ENCODE peak calls at places on chromosomes 13 and 19, in four cellular contexts. P is AG10803, A is right atrium auricular region, B is progenitor cell of endocrine pancreas. R is an unnamed sample.

GRCh38 chr13:110398564-110399507 is 91.8 kb downstream of the COL4A2 start:
- DNase-seq in A (no peak), B (no peak), P (peak; percentile 81), R (no peak)

GRCh38 chr19:33914599-33914998 is 117.9 kb downstream of the KCTD15 start:
- DNase-seq in A (no peak), B (no peak), P (no peak), R (no peak)

GRCh38 chr19:1125601-1126533 is 22.1 kb downstream of the GPX4 start:
- DNase-seq in A (no peak), P (no peak), B (no peak), R (no peak)

GRCh38 chr19:3810708-3811355 is 24.7 kb upstream of the MATK start:
- DNase-seq in A (no peak), B (no peak), P (no peak), R (no peak)

GRCh38 chr13:109691689-109692088 is 94.7 kb downstream of the IRS2 start:
- DNase-seq in A (no peak), B (no peak), P (no peak), R (no peak)

GRCh38 chr19:38284422-38284821 is 19.6 kb upstream of the C19orf33 start:
- DNase-seq in A (no peak), P (no peak), B (no peak), R (no peak)

GRCh38 chr19:13152854-13153626 is 2.8 kb downstream of the IER2 start:
- DNase-seq in P (peak; percentile 92), A (peak; percentile 98), B (peak; percentile 96), R (peak; percentile 96)

GRCh38 chr13:58080806-58081205 is 449.3 kb downstream of the PCDH17 start:
- DNase-seq in A (no peak), B (no peak), P (no peak), R (no peak)

GRCh38 chr19:14002571-14003278 is 3.4 kb downstream of the RFX1 start:
- DNase-seq in A (no peak), P (no peak), B (no peak), R (no peak)

GRCh38 chr19:50496189-50497029 is 14.6 kb downstream of the JOSD2 start:
- DNase-seq in A (no peak), B (no peak), P (no peak), R (peak; percentile 42)

GRCh38 chr13:113551081-113552000 is 33.2 kb upstream of the TFDP1 start:
- DNase-seq in A (peak; percentile 38), B (no peak), P (no peak), R (no peak)

GRCh38 chr19:35031072-35031881 is 1.0 kb downstream of the SCN1B start:
- DNase-seq in B (no peak), A (no peak), P (peak; percentile 9), R (peak; percentile 74)

GRCh38 chr13:76980075-76980718 is 11.7 kb upstream of the CLN5 start:
- DNase-seq in A (peak; percentile 71), B (peak; percentile 87), P (peak; percentile 32), R (peak; percentile 96)

GRCh38 chr19:48899781-48900476 is at the start of gene NUCB1:
- DNase-seq in B (peak; percentile 98), P (peak; percentile 98), A (peak; percentile 99), R (peak; percentile 100)
- TF ChIP-seq CTCF in B (no peak), P (peak; percentile 38), A (no peak), R (no peak)

GRCh38 chr13:80957019-80957650 is 616.2 kb upstream of the SPRY2 start:
- DNase-seq in P (no peak), B (no peak), A (no peak), R (no peak)

GRCh38 chr13:80965097-80965496 is 624.2 kb upstream of the SPRY2 start:
- DNase-seq in P (no peak), A (no peak), B (no peak), R (no peak)

GRCh38 chr13:80962173-80962572 is 621.2 kb upstream of the SPRY2 start:
- DNase-seq in B (no peak), A (no peak), P (no peak), R (no peak)

GRCh38 chr13:80962855-80963254 is 621.9 kb upstream of the SPRY2 start:
- DNase-seq in P (no peak), B (no peak), A (no peak), R (no peak)
- TF ChIP-seq CTCF in P (no peak), B (no peak), A (no peak), R (no peak)

GRCh38 chr19:30695171-30695875 is 323.1 kb downstream of the ZNF536 start:
- DNase-seq in A (no peak), P (no peak), B (no peak), R (peak; percentile 40)

GRCh38 chr19:30699871-30700280 is 327.7 kb downstream of the ZNF536 start:
- DNase-seq in A (no peak), P (no peak), B (no peak), R (no peak)

GRCh38 chr19:30694156-30694555 is 322.0 kb downstream of the ZNF536 start:
- DNase-seq in B (no peak), P (no peak), A (no peak), R (no peak)

GRCh38 chr19:30693179-30693578 is 321.0 kb downstream of the ZNF536 start:
- DNase-seq in P (peak; percentile 10), A (no peak), B (no peak), R (no peak)

DNA sequence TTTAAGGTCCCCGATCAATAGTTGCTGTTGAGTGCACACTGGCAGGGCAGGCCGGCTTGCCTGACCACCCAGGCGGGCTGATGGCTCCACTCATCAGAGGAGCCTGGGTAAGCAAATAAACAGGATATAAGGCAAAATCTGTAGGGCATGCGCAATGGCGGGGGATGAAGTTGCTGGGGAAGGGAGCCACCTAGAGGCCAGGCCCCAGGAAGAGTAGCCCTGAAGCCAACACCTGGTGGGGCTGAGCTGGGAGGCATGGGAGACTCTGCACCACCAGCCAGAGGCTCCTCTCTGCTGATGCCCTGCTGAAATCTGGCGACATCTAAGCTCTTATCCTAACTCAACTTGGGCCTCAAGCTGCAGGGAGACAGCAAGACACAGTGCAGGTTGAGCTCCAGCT is 324.3 kb downstream of the ZNF536 start:
- DNase-seq in A (no peak), B (peak; percentile 51), P (no peak), R (peak; percentile 74)
- TF ChIP-seq CTCF in A (no peak), B (peak; percentile 71), P (no peak), R (peak; percentile 62)

GRCh38 chr19:58217607-58218391 is 10.9 kb upstream of the ZNF544 start:
- DNase-seq in B (no peak), A (no peak), P (no peak), R (no peak)

GRCh38 chr19:58217069-58217481 is 11.6 kb upstream of the ZNF544 start:
- DNase-seq in P (no peak), A (no peak), B (no peak), R (no peak)

GRCh38 chr19:58213075-58213369 is 15.7 kb upstream of the ZNF544 start:
- DNase-seq in B (no peak), A (no peak), P (no peak), R (no peak)

GRCh38 chr19:58218899-58219298 is 9.8 kb upstream of the ZNF544 start:
- DNase-seq in B (no peak), P (no peak), A (no peak), R (no peak)
- TF ChIP-seq CTCF in B (no peak), P (no peak), A (no peak), R (no peak)

DNA sequence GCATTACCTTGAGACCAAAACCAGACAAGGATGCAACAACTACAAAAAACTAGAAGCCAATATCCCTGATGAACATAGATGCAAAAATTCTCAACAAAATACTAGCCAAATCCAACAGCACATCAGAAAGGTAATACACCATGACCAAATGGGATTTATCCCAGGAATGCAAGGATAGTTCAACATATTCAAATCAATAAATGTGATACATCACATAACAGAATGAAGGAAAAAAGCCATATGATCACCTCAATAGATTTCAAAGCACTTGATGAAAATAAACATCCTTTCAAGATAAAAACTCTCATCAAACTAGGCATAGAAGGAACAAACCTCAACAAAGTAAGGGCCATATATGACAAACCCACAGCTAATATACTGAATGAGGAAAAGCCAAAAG is 10.2 kb upstream of the ZNF546 start:
- DNase-seq in B (no peak), P (no peak), A (no peak), R (no peak)
- TF ChIP-seq CTCF in B (no peak), P (no peak), A (no peak), R (no peak)

GRCh38 chr19:44111910-44112463 is 1.2 kb upstream of the ZNF225 start:
- DNase-seq in A (no peak), P (peak; percentile 79), B (no peak), R (peak; percentile 54)

GRCh38 chr19:44112802-44113137 is 429 bp upstream of the ZNF225 start:
- DNase-seq in A (no peak), B (no peak), P (no peak), R (no peak)

GRCh38 chr19:44113784-44114390 is 688 bp downstream of the ZNF225 start:
- DNase-seq in P (no peak), B (no peak), A (no peak), R (peak; percentile 25)

GRCh38 chr19:44109458-44109857 is 3.7 kb upstream of the ZNF225 start:
- DNase-seq in P (no peak), A (no peak), B (no peak), R (no peak)

GRCh38 chr19:44113138-44113783 is at the start of gene ZNF225:
- DNase-seq in P (peak; percentile 98), A (peak; percentile 98), B (peak; percentile 87), R (peak; percentile 90)
- TF ChIP-seq CTCF in P (peak; percentile 20), A (no peak), B (no peak), R (no peak)

DNA sequence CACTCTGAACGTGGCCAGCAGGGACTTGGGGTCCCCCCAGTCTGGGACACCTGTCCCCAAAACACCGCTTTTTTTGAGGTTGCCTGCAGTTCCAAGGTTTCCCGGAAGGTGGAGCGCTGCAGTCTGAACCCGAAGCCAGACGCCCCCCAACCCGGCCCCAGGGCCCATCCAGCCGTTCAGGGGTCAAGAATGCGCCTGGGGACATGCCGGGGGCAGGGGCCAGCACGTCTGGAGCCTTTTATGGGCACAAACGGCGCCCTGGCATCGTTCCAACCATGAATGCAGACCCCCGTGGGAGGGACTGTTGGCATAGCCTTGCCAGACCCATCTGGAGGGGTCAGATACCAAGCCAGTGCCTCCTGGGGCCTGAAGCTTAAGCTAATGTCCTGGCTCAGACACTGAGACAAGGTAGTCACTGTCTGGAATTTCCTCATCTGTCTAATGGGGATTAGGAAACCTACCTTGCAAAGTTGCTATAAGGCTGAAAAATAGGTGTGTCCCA is 6.9 kb downstream of the S1PR5 start:
- DNase-seq in A (no peak), P (no peak), B (peak; percentile 58), R (peak; percentile 81)
- TF ChIP-seq CTCF in A (peak; percentile 55), P (peak; percentile 61), B (peak; percentile 80), R (peak; percentile 87)

GRCh38 chr13:43785681-43786471 is 896 bp downstream of the ENOX1 start:
- DNase-seq in A (peak; percentile 78), B (peak; percentile 59), P (peak; percentile 69), R (peak; percentile 72)

GRCh38 chr13:43784491-43784890 is 2.3 kb downstream of the ENOX1 start:
- DNase-seq in P (peak; percentile 23), A (no peak), B (no peak), R (no peak)

GRCh38 chr13:43785166-43785680 is 1.5 kb downstream of the ENOX1 start:
- DNase-seq in B (no peak), P (no peak), A (no peak), R (peak; percentile 16)

GRCh38 chr13:43782686-43783085 is 4.1 kb downstream of the ENOX1 start:
- DNase-seq in P (no peak), B (no peak), A (no peak), R (no peak)

DNA sequence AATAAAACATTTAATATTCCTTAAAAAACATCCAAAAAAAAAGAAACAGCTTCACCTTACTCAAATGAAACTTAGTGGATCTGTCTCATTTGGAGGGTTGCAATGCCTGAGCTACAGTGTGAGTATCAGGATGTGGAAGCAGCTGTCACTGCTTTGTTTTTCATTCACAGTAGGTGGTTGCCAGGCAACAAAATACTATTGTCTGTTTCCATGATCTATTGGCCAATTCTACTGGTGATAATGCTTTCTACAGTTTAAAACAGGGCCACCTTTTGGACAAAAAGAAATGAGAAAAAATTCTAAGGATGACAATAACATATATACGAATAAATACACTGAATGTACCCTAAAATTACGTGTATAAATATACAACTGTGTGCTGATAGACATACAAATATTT is 3.0 kb downstream of the ENOX1 start:
- DNase-seq in A (no peak), B (no peak), P (peak; percentile 61), R (no peak)
- TF ChIP-seq CTCF in A (no peak), B (no peak), P (no peak), R (no peak)